ENCODE peak calls at places on chromosomes 12 and 14, in six cellular contexts. Y is IMR-90, M is left ventricle myocardium inferior, R is breast epithelium, X is right lobe of liver, T is Karpas-422. C is an unnamed sample. For H3K4me1, the result is how much of the 10 kb centered on the place peaks cover.

GRCh38 chr14:74934476-74935339 is 11.6 kb upstream of the RPS6KL1 start:
- DNase-seq in X (peak), Y (no peak), R (no peak), M (peak), T (no peak), C (no peak)

GRCh38 chr12:57735198-57735855 is 3.2 kb downstream of the AGAP2 start:
- DNase-seq in R (no peak), X (no peak), T (no peak), M (no peak), Y (no peak), C (no peak)

GRCh38 chr14:94867931-94868597 is 98.2 kb upstream of the GSC start:
- DNase-seq in M (no peak), R (no peak), T (no peak), Y (no peak), X (no peak), C (no peak)

GRCh38 chr12:32116897-32117296 is 10.2 kb downstream of the BICD1 start:
- DNase-seq in T (no peak), X (no peak), Y (peak), M (no peak), R (no peak), C (no peak)

GRCh38 chr12:24850486-24850885 is 98.4 kb downstream of the BCAT1 start:
- DNase-seq in T (no peak), X (no peak), M (no peak), R (no peak), Y (no peak), C (no peak)

GRCh38 chr12:104668274-104668718 is 211.5 kb downstream of the CHST11 start:
- DNase-seq in T (no peak), M (peak), Y (peak), X (no peak), R (no peak), C (no peak)

GRCh38 chr14:36271222-36271621 is 49.2 kb downstream of the MBIP start:
- DNase-seq in R (no peak), M (no peak), T (no peak), X (no peak), Y (no peak), C (no peak)

GRCh38 chr12:541676-542289 is 82.0 kb downstream of the B4GALNT3 start:
- DNase-seq in X (no peak), M (no peak), Y (no peak), T (no peak), R (no peak), C (no peak)

GRCh38 chr14:101077511-101078074 is 174.1 kb upstream of the RTL1 start:
- DNase-seq in X (no peak), Y (peak), R (peak), M (no peak), T (no peak), C (peak)

GRCh38 chr12:131076791-131077747 is 123.4 kb downstream of the ADGRD1 start:
- DNase-seq in M (peak), X (peak), R (no peak), Y (no peak), T (no peak), C (peak)

GRCh38 chr14:86055512-86055911 is 525.6 kb downstream of the FLRT2 start:
- DNase-seq in M (no peak), X (no peak), R (no peak), Y (peak), T (peak), C (no peak)

DNA sequence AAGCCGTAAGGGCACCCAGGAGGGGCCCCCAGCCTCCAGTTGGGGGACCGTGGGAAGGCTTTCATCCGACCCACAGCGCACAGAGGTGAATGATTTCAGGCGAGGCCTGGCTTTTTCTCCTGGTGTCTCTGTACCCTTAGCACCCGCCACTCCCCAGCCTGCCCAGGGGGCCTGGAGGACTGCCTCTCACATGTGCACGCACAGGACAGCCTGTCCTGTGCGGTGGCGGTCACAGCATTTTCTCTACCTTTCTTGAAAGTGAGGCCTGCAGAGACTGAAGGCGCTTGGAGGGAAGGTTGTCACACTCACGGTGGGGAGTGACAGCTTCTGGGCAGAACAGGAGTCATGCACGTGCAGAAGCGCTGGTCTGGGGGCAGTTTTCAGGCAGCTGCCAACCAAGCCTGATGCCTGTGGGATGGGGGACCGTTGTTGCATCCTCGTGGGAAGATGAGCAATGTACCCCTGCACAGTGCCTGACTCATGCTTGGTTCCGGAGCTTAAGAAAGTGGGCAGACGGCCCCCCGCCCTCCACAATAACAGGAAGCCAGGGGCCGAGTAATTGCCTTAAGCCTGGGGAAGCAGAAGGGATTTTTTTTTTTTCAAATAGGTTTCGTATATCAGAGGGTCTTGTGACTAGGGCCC is 148.1 kb downstream of the TSPAN9 start:
- DNase-seq in M (no peak), X (peak), R (no peak), T (no peak), Y (peak), C (no peak)
- H3K4me3 ChIP-seq in M (no peak), X (no peak), R (no peak), T (no peak), Y (no peak), C (no peak)

GRCh38 chr14:63897706-63898105 is 44.9 kb downstream of the SYNE2 start:
- DNase-seq in R (no peak), M (no peak), X (no peak), Y (peak), T (no peak), C (no peak)
- H3K4me1 ChIP-seq in R (under half), M (half or more), X (under half), Y (under half), T (under half), C (under half)

GRCh38 chr12:50099302-50100008 is 4.4 kb upstream of the GPD1 start:
- DNase-seq in T (no peak), Y (peak), M (no peak), X (peak), R (no peak), C (no peak)

GRCh38 chr12:50101663-50102062 is 2.1 kb upstream of the GPD1 start:
- DNase-seq in X (no peak), M (no peak), Y (peak), T (no peak), R (no peak), C (no peak)

GRCh38 chr12:50100561-50100960 is 3.2 kb upstream of the GPD1 start:
- DNase-seq in R (no peak), X (no peak), Y (no peak), M (no peak), T (no peak), C (no peak)

GRCh38 chr12:50102186-50102585 is 1.6 kb upstream of the GPD1 start:
- DNase-seq in X (no peak), T (no peak), R (no peak), M (no peak), Y (no peak), C (no peak)

DNA sequence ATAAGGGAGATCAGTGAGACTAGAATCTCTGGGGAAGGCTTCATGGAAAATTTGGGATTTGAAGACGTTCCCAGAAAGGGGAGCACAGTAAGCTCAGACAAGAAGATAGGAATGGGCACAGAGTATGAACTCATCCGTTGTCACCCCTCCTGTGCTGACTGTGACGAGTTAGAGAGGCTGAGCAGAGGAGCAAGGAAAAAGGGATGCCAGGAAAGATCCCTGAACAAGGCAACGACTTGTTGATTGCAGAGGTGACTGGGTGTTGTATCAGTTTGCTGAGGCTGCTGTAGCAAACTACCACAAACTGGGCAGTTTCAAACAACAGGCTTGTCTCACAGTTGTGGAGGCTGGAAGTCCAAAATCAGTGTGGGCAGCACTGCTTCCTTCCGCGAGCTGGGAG is 5.9 kb upstream of the GPD1 start:
- DNase-seq in X (no peak), T (no peak), M (no peak), R (no peak), Y (no peak), C (no peak)
- H3K27ac ChIP-seq in X (no peak), T (no peak), M (no peak), R (no peak), Y (no peak), C (no peak)

GRCh38 chr12:50506753-50507473 is 2.1 kb downstream of the DIP2B start:
- DNase-seq in Y (no peak), T (no peak), M (no peak), R (no peak), X (no peak), C (no peak)
- H3K4me3 ChIP-seq in Y (no peak), T (peak), M (peak), R (peak), X (peak), C (peak)

DNA sequence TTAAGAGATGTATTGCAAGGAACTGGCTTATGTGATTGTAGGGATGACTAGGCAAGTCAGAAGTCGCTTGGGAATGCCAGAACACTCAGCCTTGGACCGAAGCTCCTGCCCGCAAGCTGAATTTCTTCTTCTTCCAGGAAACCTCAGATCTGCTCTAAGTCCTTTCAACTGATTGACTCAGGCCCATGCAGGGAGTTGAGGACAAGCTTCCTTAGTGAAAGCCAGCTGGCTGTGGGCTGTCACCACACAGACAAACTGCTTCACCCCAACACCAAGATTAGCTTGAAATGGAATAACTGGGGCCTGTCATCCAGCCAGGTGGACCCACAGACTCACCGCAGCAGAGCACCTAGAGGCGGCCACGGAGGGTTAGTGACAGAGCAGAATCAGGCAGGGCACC is 24.7 kb downstream of the BDKRB2 start:
- DNase-seq in Y (no peak), X (no peak), M (no peak), R (no peak), T (no peak), C (no peak)
- H3K4me1 ChIP-seq in Y (under half), X (under half), M (under half), R (under half), T (under half), C (under half)

GRCh38 chr14:70808023-70808401 is 1.3 kb downstream of the MAP3K9 start:
- DNase-seq in T (peak), M (no peak), Y (no peak), X (no peak), R (peak), C (no peak)

GRCh38 chr14:70809238-70810214 is at the start of gene MAP3K9:
- DNase-seq in T (peak), Y (peak), R (peak), M (peak), X (peak), C (peak)

GRCh38 chr14:70810621-70811020 is 1.3 kb upstream of the MAP3K9 start:
- DNase-seq in M (no peak), X (no peak), T (no peak), Y (no peak), R (no peak), C (no peak)

GRCh38 chr14:70811065-70811464 is 1.8 kb upstream of the MAP3K9 start:
- DNase-seq in M (no peak), X (no peak), R (no peak), T (no peak), Y (peak), C (no peak)

DNA sequence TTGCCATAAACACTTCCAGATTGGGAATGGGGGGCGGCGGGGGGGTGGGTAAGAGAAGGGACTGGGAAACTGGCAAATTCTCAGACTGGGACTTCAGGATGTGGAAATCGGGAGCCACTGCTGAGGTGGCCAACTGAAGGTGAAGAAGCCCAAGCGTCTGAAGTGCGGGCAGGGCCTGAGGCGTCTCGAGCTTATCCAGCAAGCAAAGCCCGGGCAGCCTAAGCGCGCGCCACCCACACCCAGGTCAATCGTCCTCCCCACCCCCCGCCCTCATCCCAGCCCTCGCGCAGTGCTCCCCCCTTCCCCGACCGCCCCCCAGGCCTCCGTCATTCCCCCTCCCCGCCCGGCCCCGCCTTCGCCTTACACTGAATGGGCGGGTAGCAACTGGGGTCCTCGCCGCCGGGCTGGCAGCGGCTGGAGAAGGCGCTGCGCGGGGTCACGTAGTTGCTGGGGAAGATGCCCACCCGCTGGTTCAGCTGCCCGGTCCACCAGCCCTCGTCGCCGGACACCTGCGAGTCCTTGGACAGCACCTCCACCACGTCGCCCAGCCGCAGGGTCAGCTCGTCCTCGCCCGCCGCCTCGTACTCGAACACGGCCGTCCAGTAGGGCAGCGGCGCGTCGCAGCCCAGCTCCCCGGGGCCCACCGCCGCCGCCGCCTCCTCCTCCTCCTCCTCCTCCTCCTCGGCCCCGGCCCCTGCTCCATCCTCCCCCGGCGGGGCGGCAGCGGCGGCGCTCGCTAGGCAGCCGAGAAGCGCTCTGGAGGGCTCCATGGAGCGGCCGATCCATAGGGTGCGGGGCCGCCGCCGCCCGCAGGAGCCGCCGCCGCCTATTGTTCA is 693 bp downstream of the MAP3K9 start:
- DNase-seq in R (no peak), M (peak), Y (no peak), T (peak), X (peak), C (no peak)
- H3K27ac ChIP-seq in R (peak), M (peak), Y (no peak), T (peak), X (peak), C (peak)

GRCh38 chr12:114408881-114409795 is 3.2 kb upstream of the TBX5 start:
- DNase-seq in X (no peak), Y (peak), T (no peak), R (no peak), M (peak), C (no peak)
- H3K4me3 ChIP-seq in X (peak), Y (peak), T (no peak), R (peak), M (peak), C (peak)